ENCODE peak calls at places on chromosomes 6 and 20, in nine cellular contexts. F is LoVo; I is brain microvascular endothelial cell; Q is cardiac fibroblast; S is activated T-cell treated with anti-CD3 and anti-CD28 coated beads, Interleukin-2, amount 50 U/mL, for 72 hours; N is Calu3; U is stimulated activated CD8-positive, alpha-beta memory T cell treated with anti-CD3 and anti-CD28 coated beads, Interleukin-2, amount 100 ng/mL, for 1 hour; D is endodermal cell; V is tibial artery. P is an unnamed sample.

GRCh38 chr20:18154342-18154741 is 16.7 kb downstream of the KAT14 start:
- DNase-seq in Q (no peak), F (no peak), V (no peak), N (no peak), D (no peak), I (no peak), U (no peak), S (no peak), P (no peak)

GRCh38 chr20:24560571-24561485 is 91.4 kb downstream of the SYNDIG1 start:
- DNase-seq in V (no peak), U (no peak), S (no peak), I (no peak), Q (no peak), N (no peak), D (no peak), F (no peak), P (no peak)

GRCh38 chr6:83258517-83258916 is 65.4 kb downstream of the RWDD2A start:
- DNase-seq in D (no peak), I (peak), F (no peak), V (no peak), S (no peak), Q (no peak), N (no peak), U (no peak), P (no peak)

GRCh38 chr6:64838726-64839125 is 868.3 kb downstream of the EYS start:
- DNase-seq in S (no peak), I (no peak), F (no peak), V (no peak), Q (peak), N (no peak), U (no peak), D (no peak), P (no peak)

GRCh38 chr20:2333821-2334220 is 38.0 kb downstream of the TGM3 start:
- DNase-seq in N (no peak), V (no peak), S (no peak), F (no peak), U (no peak), D (peak), Q (no peak), I (no peak), P (no peak)

GRCh38 chr20:20210327-20210726 is 157.6 kb upstream of the INSM1 start:
- DNase-seq in N (no peak), V (no peak), F (no peak), Q (no peak), D (no peak), S (no peak), U (no peak), I (no peak), P (no peak)

GRCh38 chr6:37244430-37245310 is 12.9 kb upstream of the TBC1D22B start:
- DNase-seq in U (no peak), I (peak), V (peak), D (no peak), F (peak), N (peak), S (no peak), Q (peak), P (peak)

GRCh38 chr20:7935027-7935551 is 5.2 kb downstream of the HAO1 start:
- DNase-seq in F (no peak), I (no peak), U (no peak), N (no peak), V (no peak), D (no peak), S (no peak), Q (no peak), P (no peak)

GRCh38 chr6:155352812-155353211 is 38.5 kb upstream of the TFB1M start:
- DNase-seq in Q (peak), D (no peak), N (no peak), V (no peak), I (peak), S (no peak), F (no peak), U (no peak), P (no peak)

GRCh38 chr6:121932071-121933009 is 467.1 kb upstream of the HSF2 start:
- DNase-seq in D (peak), U (no peak), N (peak), I (peak), V (no peak), Q (peak), S (no peak), F (peak), P (peak)

GRCh38 chr20:14775778-14776177 is 438.4 kb upstream of the FLRT3 start:
- DNase-seq in F (peak), Q (peak), I (peak), D (no peak), V (peak), N (no peak), U (no peak), S (no peak), P (peak)

GRCh38 chr6:33144373-33144772 is 47.9 kb downstream of the COL11A2 start:
- DNase-seq in Q (no peak), N (no peak), U (no peak), I (no peak), D (no peak), S (no peak), V (no peak), F (no peak), P (peak)

P was measured in small intestine.